ENCODE peak calls at places on chromosomes 2 and 18, in five cellular contexts. A is NCI-H1436, L is cerebellum, Q is GM12865, B is transverse colon. X is an unnamed sample.

GRCh38 chr2:234488913-234489451 is 7.9 kb downstream of the ARL4C start:
- DNase-seq in A (no peak), L (no peak), Q (peak; percentile 89), B (peak; percentile 40), X (no peak)

GRCh38 chr2:241835605-241836004 is 23.1 kb downstream of the PDCD1 start:
- DNase-seq in A (no peak), L (no peak), Q (no peak), B (no peak), X (no peak)

GRCh38 chr2:67209107-67209506 is 188.0 kb upstream of the ETAA1 start:
- DNase-seq in A (no peak), L (no peak), Q (no peak), B (no peak), X (no peak)

GRCh38 chr18:46283895-46284295 is 179.7 kb downstream of the HAUS1 start:
- DNase-seq in A (no peak), L (no peak), Q (no peak), B (no peak), X (no peak)

GRCh38 chr18:28560339-28560738 is 383.4 kb upstream of the CDH2 start:
- DNase-seq in A (no peak), L (no peak), Q (no peak), B (no peak), X (no peak)

GRCh38 chr18:61635901-61636528 is 256.8 kb downstream of the RNF152 start:
- DNase-seq in A (peak; percentile 62), L (no peak), Q (peak; percentile 61), B (peak; percentile 86), X (peak; percentile 32)

GRCh38 chr18:58838946-58839345 is 25.7 kb upstream of the ZNF532 start:
- DNase-seq in A (no peak), L (no peak), Q (no peak), B (no peak), X (no peak)

GRCh38 chr18:23986610-23987359 is 27.8 kb upstream of the TTC39C start:
- DNase-seq in A (no peak), L (no peak), Q (peak; percentile 85), B (no peak), X (no peak)

GRCh38 chr2:120436885-120437603 is 91.1 kb downstream of the INHBB start:
- DNase-seq in A (no peak), L (no peak), Q (peak; percentile 46), B (no peak), X (no peak)

GRCh38 chr2:70489165-70489564 is 64.5 kb downstream of the TGFA start:
- DNase-seq in A (no peak), L (no peak), Q (no peak), B (no peak), X (no peak)

GRCh38 chr2:96927420-96928171 is 57.7 kb upstream of the SEMA4C start:
- DNase-seq in A (peak; percentile 30), L (peak; percentile 45), Q (no peak), B (peak; percentile 52), X (peak; percentile 86)

GRCh38 chr2:217685255-217685605 is 317.6 kb downstream of the TNS1 start:
- DNase-seq in A (peak; percentile 12), L (no peak), Q (no peak), B (peak; percentile 29), X (no peak)

GRCh38 chr2:141199711-141200110 is 931.1 kb downstream of the LRP1B start:
- DNase-seq in A (no peak), L (no peak), Q (no peak), B (no peak), X (no peak)

GRCh38 chr2:20135631-20136050 is 84.2 kb upstream of the LAPTM4A start:
- DNase-seq in A (peak; percentile 32), L (no peak), Q (peak; percentile 81), B (peak; percentile 78), X (peak; percentile 64)

GRCh38 chr2:200525882-200526651 is at the start of gene SGO2:
- DNase-seq in A (peak; percentile 93), L (peak; percentile 98), Q (peak; percentile 97), B (peak; percentile 96), X (peak; percentile 95)

GRCh38 chr2:201264472-201265173 is 4.3 kb downstream of the CASP8 start:
- DNase-seq in A (no peak), L (no peak), Q (no peak), B (no peak), X (no peak)

GRCh38 chr2:112001136-112001764 is 53.8 kb upstream of the TMEM87B start:
- DNase-seq in A (no peak), L (no peak), Q (peak; percentile 30), B (no peak), X (no peak)

GRCh38 chr2:235675678-235676535 is 182.1 kb downstream of the AGAP1 start:
- DNase-seq in A (no peak), L (no peak), Q (no peak), B (no peak), X (no peak)

GRCh38 chr2:207071820-207072219 is 93.9 kb downstream of the KLF7 start:
- DNase-seq in A (no peak), L (no peak), Q (peak; percentile 16), B (no peak), X (no peak)

GRCh38 chr2:54122939-54123338 is 7.5 kb downstream of the ACYP2 start:
- DNase-seq in A (no peak), L (peak; percentile 58), Q (no peak), B (no peak), X (no peak)

GRCh38 chr2:70919672-70920366 is 15.9 kb upstream of the ATP6V1B1 start:
- DNase-seq in A (peak; percentile 51), L (peak; percentile 67), Q (peak; percentile 72), B (peak; percentile 83), X (peak; percentile 55)

GRCh38 chr2:241821460-241822263 is 12.7 kb downstream of the NEU4 start:
- DNase-seq in A (no peak), L (no peak), Q (no peak), B (peak; percentile 7), X (no peak)

GRCh38 chr2:8003462-8004075 is 678.3 kb upstream of the ID2 start:
- DNase-seq in A (no peak), L (no peak), Q (no peak), B (peak; percentile 19), X (no peak)

GRCh38 chr2:25615395-25615794 is 58.0 kb downstream of the DTNB start:
- DNase-seq in A (no peak), L (no peak), Q (no peak), B (no peak), X (no peak)

X was measured in dorsolateral prefrontal cortex.